ENCODE peak calls at places on chromosomes 7 and 10, in six cellular contexts. T is effector memory CD4-positive, alpha-beta T cell; V is fibroblast of lung; D is H9; F is mucosa of descending colon; P is uterus. X is an unnamed sample. For H3K9me3, the result is how much of the 10 kb centered on the place peaks cover.

GRCh38 chr10:5697342-5697741 is 12.7 kb downstream of the TASOR2 start:
- DNase-seq in T (no peak), V (no peak), D (no peak), F (peak), P (no peak), X (no peak)

GRCh38 chr7:50628469-50629084 is 63.4 kb upstream of the DDC start:
- DNase-seq in T (no peak), V (no peak), D (peak), F (no peak), P (no peak), X (no peak)

GRCh38 chr10:119517235-119518141 is 25.0 kb downstream of the RGS10 start:
- DNase-seq in T (peak), V (no peak), D (no peak), F (peak), P (no peak), X (no peak)

GRCh38 chr10:87691515-87692070 is 31.9 kb downstream of the PAPSS2 start:
- DNase-seq in T (no peak), V (no peak), D (no peak), F (no peak), P (no peak), X (no peak)

GRCh38 chr7:33050425-33051318 is 11.9 kb downstream of the NT5C3A start:
- DNase-seq in T (no peak), V (peak), D (no peak), F (peak), P (no peak), X (no peak)

GRCh38 chr10:66204838-66205237 is 721.0 kb upstream of the LRRTM3 start:
- DNase-seq in T (no peak), V (no peak), D (no peak), F (no peak), P (no peak), X (no peak)

GRCh38 chr7:65371468-65371867 is 2.2 kb upstream of the ZNF92 start:
- DNase-seq in T (no peak), V (no peak), D (no peak), F (peak), P (no peak), X (no peak)

GRCh38 chr7:25167262-25167843 is 42.3 kb upstream of the CYCS start:
- DNase-seq in T (no peak), V (no peak), D (no peak), F (peak), P (no peak), X (no peak)

GRCh38 chr10:29974773-29975172 is 84.6 kb downstream of the JCAD start:
- DNase-seq in T (no peak), V (no peak), D (no peak), F (no peak), P (no peak), X (no peak)

GRCh38 chr10:75187961-75188426 is 22.6 kb upstream of the VDAC2 start:
- DNase-seq in T (peak), V (peak), D (peak), F (peak), P (peak), X (no peak)

GRCh38 chr10:70664702-70665195 is 7.6 kb upstream of the ADAMTS14 start:
- DNase-seq in T (no peak), V (peak), D (no peak), F (no peak), P (no peak), X (no peak)

GRCh38 chr7:76430211-76430610 is 5.5 kb downstream of the ZP3 start:
- DNase-seq in T (no peak), V (no peak), D (no peak), F (no peak), P (peak), X (no peak)

GRCh38 chr7:46839651-46840050 is 742.3 kb downstream of the TNS3 start:
- DNase-seq in T (no peak), V (no peak), D (no peak), F (no peak), P (no peak), X (no peak)

GRCh38 chr7:45015313-45015712 is 15.3 kb downstream of the CCM2 start:
- DNase-seq in T (no peak), V (no peak), D (no peak), F (no peak), P (no peak), X (no peak)

GRCh38 chr10:91642831-91643692 is 10.2 kb upstream of the PPP1R3C start:
- DNase-seq in T (no peak), V (peak), D (no peak), F (no peak), P (no peak), X (no peak)

GRCh38 chr10:43138757-43139241 is 554 bp downstream of the CSGALNACT2 start:
- DNase-seq in T (peak), V (peak), D (no peak), F (peak), P (no peak), X (no peak)

GRCh38 chr7:131786204-131786603 is 229.8 kb upstream of the PODXL start:
- DNase-seq in T (no peak), V (no peak), D (no peak), F (no peak), P (no peak), X (no peak)

GRCh38 chr7:154253810-154254209 is 201.6 kb downstream of the DPP6 start:
- DNase-seq in T (no peak), V (no peak), D (peak), F (no peak), P (no peak), X (no peak)

GRCh38 chr10:68550747-68551411 is 9.3 kb upstream of the TET1 start:
- DNase-seq in T (no peak), V (peak), D (peak), F (peak), P (peak), X (peak)

GRCh38 chr10:24439935-24440334 is 231.0 kb downstream of the KIAA1217 start:
- DNase-seq in T (no peak), V (peak), D (no peak), F (no peak), P (no peak), X (no peak)

GRCh38 chr7:34091330-34091917 is 186.1 kb downstream of the BMPER start:
- DNase-seq in T (no peak), V (peak), D (peak), F (peak), P (no peak), X (no peak)

GRCh38 chr10:79346388-79347225 is 662 bp upstream of the PPIF start:
- DNase-seq in T (no peak), V (no peak), D (peak), F (no peak), P (no peak), X (no peak)

GRCh38 chr10:88893611-88894010 is 13.6 kb downstream of the STAMBPL1 start:
- DNase-seq in T (no peak), V (peak), D (no peak), F (no peak), P (no peak), X (no peak)

GRCh38 chr7:38748056-38748610 is 117.0 kb upstream of the AMPH start:
- DNase-seq in T (no peak), V (peak), D (no peak), F (no peak), P (peak), X (no peak)

GRCh38 chr7:92260248-92260781 is 14.5 kb downstream of the ANKIB1 start:
- DNase-seq in T (no peak), V (peak), D (no peak), F (no peak), P (no peak), X (no peak)

GRCh38 chr10:120392671-120393079 is 64.4 kb upstream of the PLPP4 start:
- DNase-seq in T (no peak), V (no peak), D (no peak), F (peak), P (no peak), X (no peak)

GRCh38 chr10:86969421-86970041 is 1.2 kb downstream of the ADIRF start:
- DNase-seq in T (no peak), V (peak), D (no peak), F (no peak), P (peak), X (no peak)

GRCh38 chr10:4196948-4197390 is 412.0 kb upstream of the KLF6 start:
- DNase-seq in T (no peak), V (no peak), D (no peak), F (no peak), P (no peak), X (no peak)

GRCh38 chr7:57417736-57418135 is 32.2 kb upstream of the ZNF716 start:
- DNase-seq in T (no peak), V (no peak), D (no peak), F (no peak), P (no peak), X (no peak)

GRCh38 chr7:103967401-103967800 is 22.1 kb downstream of the RELN start:
- DNase-seq in T (no peak), V (no peak), D (no peak), F (no peak), P (no peak), X (no peak)

GRCh38 chr10:4088354-4089066 is 303.5 kb upstream of the KLF6 start:
- DNase-seq in T (no peak), V (no peak), D (no peak), F (no peak), P (no peak), X (no peak)

GRCh38 chr10:27611861-27612450 is 107.9 kb downstream of the RAB18 start:
- DNase-seq in T (no peak), V (no peak), D (no peak), F (no peak), P (no peak), X (no peak)

GRCh38 chr10:119750391-119751230 is 24.8 kb downstream of the INPP5F start:
- DNase-seq in T (peak), V (peak), D (peak), F (peak), P (peak), X (no peak)

GRCh38 chr10:95388539-95388938 is 97.7 kb upstream of the PDLIM1 start:
- DNase-seq in T (no peak), V (no peak), D (no peak), F (peak), P (no peak), X (no peak)

GRCh38 chr7:143490719-143491306 is 13.1 kb downstream of the TAS2R41 start:
- DNase-seq in T (no peak), V (peak), D (peak), F (peak), P (no peak), X (peak)

GRCh38 chr10:102649770-102650654 is 5.7 kb downstream of the TRIM8 start:
- DNase-seq in T (no peak), V (no peak), D (no peak), F (no peak), P (no peak), X (peak)

GRCh38 chr10:122336332-122336731 is 38.2 kb upstream of the PLEKHA1 start:
- DNase-seq in T (no peak), V (no peak), D (no peak), F (no peak), P (no peak), X (no peak)

GRCh38 chr7:132419538-132419937 is 156.7 kb downstream of the PLXNA4 start:
- DNase-seq in T (no peak), V (peak), D (no peak), F (no peak), P (no peak), X (no peak)

GRCh38 chr10:75014516-75015230 is 96.8 kb upstream of the SAMD8 start:
- DNase-seq in T (peak), V (no peak), D (no peak), F (peak), P (no peak), X (no peak)

GRCh38 chr7:64310426-64310825 is 3.3 kb upstream of the ZNF736 start:
- DNase-seq in T (no peak), V (no peak), D (no peak), F (no peak), P (no peak), X (no peak)

GRCh38 chr7:64314493-64315020 is 796 bp downstream of the ZNF736 start:
- DNase-seq in T (no peak), V (no peak), D (no peak), F (no peak), P (no peak), X (no peak)

GRCh38 chr7:64308019-64308275 is 5.8 kb upstream of the ZNF736 start:
- DNase-seq in T (no peak), V (no peak), D (no peak), F (peak), P (no peak), X (no peak)

GRCh38 chr7:64312826-64313225 is 935 bp upstream of the ZNF736 start:
- DNase-seq in T (no peak), V (no peak), D (no peak), F (no peak), P (no peak), X (no peak)

DNA sequence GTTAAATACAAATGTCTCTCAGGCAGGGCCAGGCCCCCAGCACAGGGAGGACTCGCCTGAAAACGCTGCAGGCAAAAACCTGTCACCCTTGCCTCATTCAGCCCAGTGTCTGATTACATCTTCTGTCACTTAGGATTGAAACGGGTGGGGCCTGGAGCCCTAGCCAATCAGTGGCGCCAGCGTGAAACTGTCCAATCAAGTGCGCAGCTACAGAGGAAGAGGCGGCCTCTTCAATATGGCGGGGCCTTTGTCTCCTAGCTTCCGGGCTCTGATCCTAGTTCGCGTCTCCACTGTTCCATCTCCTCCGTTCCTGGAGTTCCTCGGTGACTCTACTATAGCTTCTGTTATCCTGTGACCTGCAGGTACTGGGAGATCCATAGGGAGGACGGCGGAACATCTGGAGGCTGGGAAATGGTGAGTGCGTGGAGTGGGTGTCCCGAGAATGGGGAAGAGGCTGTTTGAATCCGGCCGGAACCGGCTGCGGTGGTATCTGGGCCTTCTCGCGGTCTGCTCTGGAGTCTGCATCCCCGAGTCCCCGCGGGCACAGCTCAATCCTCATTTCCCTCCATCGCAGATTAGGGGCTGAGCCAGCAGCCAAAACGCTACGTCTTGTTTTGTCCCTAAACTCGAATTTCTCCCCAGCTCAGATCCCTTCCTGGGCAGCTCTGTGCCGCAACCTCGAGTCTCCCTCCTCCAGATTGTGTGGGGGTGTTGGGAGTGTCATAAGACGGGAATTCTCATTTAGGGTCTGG is at the start of gene ZNF736:
- DNase-seq in T (peak), V (peak), D (no peak), F (peak), P (peak), X (peak)
- H3K9me3 ChIP-seq in T (under half), V (under half), D (half or more), F (under half), P (under half), X (under half)

GRCh38 chr7:69047166-69047760 is 551.0 kb upstream of the AUTS2 start:
- DNase-seq in T (no peak), V (no peak), D (no peak), F (no peak), P (no peak), X (no peak)
- H3K9me3 ChIP-seq in T (under half), V (under half), D (under half), F (half or more), P (under half), X (under half)

DNA sequence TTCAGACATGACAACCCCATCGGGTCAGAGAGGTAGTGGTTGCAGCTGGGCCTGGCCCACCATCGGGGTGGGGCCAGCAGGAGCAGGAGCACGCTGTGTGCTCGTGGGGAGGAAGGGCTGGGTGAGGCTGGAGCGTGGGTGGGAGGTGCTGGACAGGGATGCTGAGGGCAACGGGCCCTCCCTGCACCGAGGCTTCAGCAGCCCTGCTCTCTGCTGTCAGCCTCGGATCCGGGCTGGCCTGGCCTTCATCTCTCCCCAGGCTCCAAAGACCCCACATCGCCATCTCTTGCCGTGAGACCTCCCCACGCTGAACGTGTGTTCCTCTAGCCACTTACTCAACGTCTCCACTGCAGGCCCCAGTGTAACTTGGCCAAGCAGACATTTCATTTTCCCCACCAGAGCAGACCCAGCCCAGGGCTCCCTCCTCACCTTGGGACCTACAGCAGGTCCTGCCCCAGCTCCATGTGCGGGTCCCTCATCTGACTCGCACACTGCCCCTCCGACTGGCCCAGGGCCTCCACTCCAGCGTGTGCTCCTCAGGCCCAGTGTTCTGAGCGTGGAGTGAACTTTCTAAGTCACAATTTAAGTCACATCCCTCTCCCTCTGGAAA is 462.4 kb downstream of the DNAJB6 start:
- DNase-seq in T (no peak), V (no peak), D (no peak), F (no peak), P (no peak), X (peak)
- H3K9me3 ChIP-seq in T (under half), V (under half), D (under half), F (under half), P (under half), X (under half)

DNA sequence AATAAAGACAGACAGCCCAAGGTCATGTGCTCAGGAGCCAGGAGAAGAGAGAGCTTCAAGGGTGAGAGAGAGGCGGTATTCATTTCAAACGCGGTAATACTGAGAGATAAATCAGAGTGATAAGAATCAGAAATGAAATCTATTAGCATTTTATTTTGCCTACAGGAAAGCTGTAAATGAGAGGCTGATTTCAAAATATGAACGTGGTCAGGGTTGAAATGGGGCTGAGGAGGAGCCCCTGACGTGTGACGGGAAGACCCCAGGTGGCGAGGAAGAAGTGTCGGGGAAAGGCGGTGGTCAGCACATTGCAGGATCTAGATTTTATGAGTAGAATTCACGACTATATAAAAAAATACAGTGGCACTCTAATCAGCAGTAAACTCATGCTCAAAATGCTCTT is 360.4 kb downstream of the PTPRN2 start:
- DNase-seq in T (no peak), V (no peak), D (no peak), F (no peak), P (no peak), X (no peak)
- H3K9me3 ChIP-seq in T (under half), V (under half), D (under half), F (under half), P (under half), X (under half)

GRCh38 chr7:151379534-151380198 is 30.2 kb downstream of the WDR86 start:
- DNase-seq in T (no peak), V (no peak), D (peak), F (no peak), P (no peak), X (no peak)
- H3K9me3 ChIP-seq in T (under half), V (under half), D (under half), F (under half), P (under half), X (under half)

X was measured in heart left ventricle.